ENCODE peak calls at places on chromosomes 4 and X, in seven cellular contexts. X is kidney, T is fibroblast of lung, H is AG09309, G is tibial nerve, Y is PC-3, Q is stomach. S is an unnamed sample.

GRCh38 chr4:124067031-124067430 is 645.5 kb downstream of the ANKRD50 start:
- DNase-seq in X (no peak), T (no peak), H (no peak), G (no peak), Y (peak; percentile 38), Q (no peak), S (no peak)

GRCh38 chrX:103811858-103812257 is 20.2 kb downstream of the RAB9B start:
- DNase-seq in X (no peak), T (no peak), H (no peak), G (no peak), Y (no peak), Q (no peak), S (no peak)

GRCh38 chrX:105610401-105610800 is 211.9 kb upstream of the NRK start:
- DNase-seq in X (no peak), T (no peak), H (no peak), G (no peak), Y (peak; percentile 85), Q (no peak), S (no peak)

GRCh38 chr4:154714339-154715040 is 29.3 kb upstream of the LRAT start:
- DNase-seq in X (no peak), T (no peak), H (no peak), G (no peak), Y (peak; percentile 40), Q (no peak), S (no peak)

GRCh38 chr4:128427832-128428366 is 140.3 kb upstream of the PGRMC2 start:
- DNase-seq in X (no peak), T (peak; percentile 89), H (peak; percentile 51), G (no peak), Y (peak; percentile 87), Q (peak; percentile 49), S (peak; percentile 78)

GRCh38 chrX:136318895-136319597 is 18.3 kb downstream of the ADGRG4 start:
- DNase-seq in X (no peak), T (no peak), H (no peak), G (no peak), Y (no peak), Q (no peak), S (no peak)

GRCh38 chrX:19697416-19697815 is 182.1 kb upstream of the MAP3K15 start:
- DNase-seq in X (no peak), T (peak; percentile 32), H (no peak), G (no peak), Y (peak; percentile 80), Q (no peak), S (no peak)

GRCh38 chr4:15545371-15545770 is 75.7 kb downstream of the CC2D2A start:
- DNase-seq in X (no peak), T (no peak), H (no peak), G (no peak), Y (no peak), Q (no peak), S (no peak)

GRCh38 chr4:75126058-75126457 is 193.1 kb downstream of the PARM1 start:
- DNase-seq in X (no peak), T (no peak), H (no peak), G (no peak), Y (no peak), Q (no peak), S (no peak)

GRCh38 chr4:67988986-67989385 is 25.7 kb upstream of the TMPRSS11A start:
- DNase-seq in X (no peak), T (peak; percentile 93), H (no peak), G (no peak), Y (no peak), Q (no peak), S (peak; percentile 8)

GRCh38 chr4:8607603-8608481 is 15.3 kb downstream of the CPZ start:
- DNase-seq in X (no peak), T (no peak), H (no peak), G (no peak), Y (peak; percentile 7), Q (peak; percentile 38), S (no peak)

GRCh38 chr4:76420901-76421581 is at the start of gene CCDC158:
- DNase-seq in X (peak; percentile 78), T (peak; percentile 36), H (no peak), G (no peak), Y (no peak), Q (peak; percentile 26), S (no peak)

GRCh38 chr4:116180056-116180690 is 905.2 kb downstream of the TRAM1L1 start:
- DNase-seq in X (no peak), T (no peak), H (no peak), G (no peak), Y (peak; percentile 24), Q (no peak), S (no peak)

GRCh38 chr4:153067376-153067775 is 131.3 kb downstream of the FHDC1 start:
- DNase-seq in X (no peak), T (peak; percentile 57), H (no peak), G (no peak), Y (peak; percentile 69), Q (no peak), S (no peak)

GRCh38 chrX:114611018-114611619 is 27.2 kb downstream of the HTR2C start:
- DNase-seq in X (no peak), T (peak; percentile 19), H (no peak), G (no peak), Y (peak; percentile 65), Q (peak; percentile 32), S (peak; percentile 44)

DNA sequence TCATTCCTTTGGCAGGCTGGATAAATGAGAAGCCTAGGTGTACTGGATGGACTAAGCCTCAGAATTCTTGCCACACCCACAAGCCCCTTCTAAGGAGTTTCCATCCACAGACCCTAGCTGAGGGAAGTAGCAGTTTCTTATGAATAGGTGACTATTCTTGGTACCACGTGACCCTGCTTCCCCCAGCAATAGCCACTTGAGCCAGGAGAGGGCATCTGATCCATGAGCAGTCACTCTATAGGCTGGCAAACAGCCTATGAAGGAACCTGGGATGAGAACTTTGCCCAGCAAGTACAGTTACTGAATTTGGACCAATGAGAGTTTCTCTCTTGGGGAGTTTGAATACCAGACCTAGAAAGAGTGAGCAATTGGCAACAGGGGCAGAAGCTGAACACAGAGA is 84.0 kb downstream of the RTL9 start:
- DNase-seq in X (no peak), T (peak; percentile 28), H (no peak), G (no peak), Y (peak; percentile 55), Q (no peak), S (peak; percentile 11)
- TF ChIP-seq CTCF in X (no peak), T (peak; percentile 35), H (peak; percentile 29), G (peak; percentile 11), Y (peak; percentile 54), Q (no peak), S (peak; percentile 32)

GRCh38 chrX:154323537-154323936 is 27.9 kb downstream of the TKTL1 start:
- DNase-seq in X (no peak), T (no peak), H (no peak), G (no peak), Y (no peak), Q (no peak), S (no peak)
- H3K4me3 ChIP-seq in X (no peak overlapping the region), T (no peak overlapping the region), H (no peak overlapping the region), G (no peak overlapping the region), Y (no peak overlapping the region), Q (no peak overlapping the region), S (no peak overlapping the region)

GRCh38 chr4:142369141-142369540 is 477.0 kb downstream of the INPP4B start:
- DNase-seq in X (no peak), T (peak; percentile 40), H (no peak), G (no peak), Y (no peak), Q (no peak), S (peak; percentile 72)

GRCh38 chr4:142377345-142378091 is 468.6 kb downstream of the INPP4B start:
- DNase-seq in X (no peak), T (no peak), H (no peak), G (no peak), Y (no peak), Q (no peak), S (no peak)

GRCh38 chr4:142373610-142374009 is 472.5 kb downstream of the INPP4B start:
- DNase-seq in X (no peak), T (peak; percentile 49), H (no peak), G (no peak), Y (peak; percentile 85), Q (no peak), S (no peak)

GRCh38 chr4:142376204-142376603 is 469.9 kb downstream of the INPP4B start:
- DNase-seq in X (no peak), T (no peak), H (no peak), G (no peak), Y (no peak), Q (no peak), S (no peak)

GRCh38 chr4:142372570-142373300 is 473.4 kb downstream of the INPP4B start:
- DNase-seq in X (no peak), T (peak; percentile 34), H (no peak), G (no peak), Y (peak; percentile 7), Q (no peak), S (no peak)
- TF ChIP-seq CTCF in X (no peak), T (no peak), H (no peak), G (no peak), Y (no peak), Q (no peak), S (no peak)

GRCh38 chrX:21975827-21976226 is 35.3 kb downstream of the SMS start:
- DNase-seq in X (no peak), T (peak; percentile 71), H (peak; percentile 41), G (no peak), Y (peak; percentile 66), Q (no peak), S (peak; percentile 74)
- H3K4me3 ChIP-seq in X (no peak overlapping the region), T (no peak overlapping the region), H (no peak overlapping the region), G (no peak overlapping the region), Y (no peak overlapping the region), Q (no peak overlapping the region), S (no peak overlapping the region)

GRCh38 chrX:13688772-13689518 is at the start of gene RAB9A:
- DNase-seq in X (peak; percentile 95), T (peak; percentile 62), H (no peak), G (peak; percentile 77), Y (peak; percentile 76), Q (peak; percentile 88), S (peak; percentile 62)

GRCh38 chrX:13691845-13692334 is 3.0 kb downstream of the RAB9A start:
- DNase-seq in X (no peak), T (peak; percentile 21), H (no peak), G (no peak), Y (no peak), Q (no peak), S (no peak)

GRCh38 chrX:13692771-13693231 is 3.9 kb downstream of the RAB9A start:
- DNase-seq in X (no peak), T (peak; percentile 66), H (no peak), G (no peak), Y (no peak), Q (no peak), S (no peak)

GRCh38 chrX:13689519-13690211 is 737 bp downstream of the RAB9A start:
- DNase-seq in X (no peak), T (peak; percentile 29), H (no peak), G (no peak), Y (peak; percentile 13), Q (no peak), S (peak; percentile 15)

DNA sequence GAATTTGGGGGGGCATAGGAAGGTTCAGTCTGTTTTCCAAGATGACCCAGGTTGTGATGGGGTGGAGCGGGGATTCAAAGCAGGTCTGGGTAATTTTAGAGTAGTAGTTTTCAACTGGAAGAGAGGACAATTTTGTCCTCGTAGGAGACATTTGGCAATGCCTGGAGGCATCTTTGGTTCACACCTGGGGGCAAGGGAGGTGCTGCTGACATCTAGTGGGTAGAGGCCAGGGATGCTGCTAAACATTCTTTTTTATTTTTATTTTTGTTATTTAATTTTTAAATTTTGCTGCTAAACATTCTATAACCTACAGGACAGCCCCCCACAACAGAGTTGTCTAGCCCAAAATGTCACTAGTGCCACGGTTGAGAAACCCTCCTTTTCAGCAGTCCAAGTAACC is 1.9 kb downstream of the RAB9A start:
- DNase-seq in X (no peak), T (no peak), H (no peak), G (no peak), Y (peak; percentile 42), Q (no peak), S (no peak)
- TF ChIP-seq CTCF in X (no peak), T (no peak), H (peak; percentile 12), G (no peak), Y (peak; percentile 50), Q (no peak), S (peak; percentile 26)

GRCh38 chrX:120727503-120727902 is 97.6 kb upstream of the C1GALT1C1 start:
- DNase-seq in X (no peak), T (no peak), H (no peak), G (no peak), Y (no peak), Q (no peak), S (no peak)
- H3K4me3 ChIP-seq in X (no peak overlapping the region), T (no peak overlapping the region), H (no peak overlapping the region), G (no peak overlapping the region), Y (no peak overlapping the region), Q (no peak overlapping the region), S (no peak overlapping the region)

S was measured in AG10803.